ENCODE peak calls at places on chromosomes 16 and 17, in six cellular contexts. One of them, this sample, is unnamed.

GRCh38 chr17:979539-980405 is at the start of gene NXN:
- DNase-seq in islet precursor cell: peak
- DNase-seq in 8988T: peak
- DNase-seq in immature natural killer cell: peak
- DNase-seq in aorta: peak
- DNase-seq in foreskin fibroblast: peak
- DNase-seq in this sample: peak

GRCh38 chr17:54172654-54173316 is 350.1 kb downstream of the KIF2B start:
- DNase-seq in islet precursor cell: no peak
- DNase-seq in 8988T: no peak
- DNase-seq in immature natural killer cell: no peak
- DNase-seq in aorta: no peak
- DNase-seq in foreskin fibroblast: peak
- DNase-seq in this sample: peak

GRCh38 chr16:66898933-66899309 is 18.6 kb downstream of the PDP2 start:
- DNase-seq in islet precursor cell: no peak
- DNase-seq in 8988T: no peak
- DNase-seq in immature natural killer cell: no peak
- DNase-seq in aorta: no peak
- DNase-seq in foreskin fibroblast: no peak
- DNase-seq in this sample: no peak

GRCh38 chr17:64390066-64390465 is 594 bp downstream of the PECAM1 start:
- DNase-seq in islet precursor cell: no peak
- DNase-seq in 8988T: no peak
- DNase-seq in immature natural killer cell: no peak
- DNase-seq in aorta: no peak
- DNase-seq in foreskin fibroblast: no peak
- DNase-seq in this sample: no peak

GRCh38 chr17:12438813-12439586 is 226.7 kb upstream of the MYOCD start:
- DNase-seq in islet precursor cell: peak
- DNase-seq in 8988T: no peak
- DNase-seq in immature natural killer cell: no peak
- DNase-seq in aorta: no peak
- DNase-seq in foreskin fibroblast: no peak
- DNase-seq in this sample: no peak

GRCh38 chr16:64011650-64012049 is 1110.2 kb downstream of the CDH11 start:
- DNase-seq in islet precursor cell: no peak
- DNase-seq in 8988T: no peak
- DNase-seq in immature natural killer cell: no peak
- DNase-seq in aorta: no peak
- DNase-seq in foreskin fibroblast: no peak
- DNase-seq in this sample: no peak

GRCh38 chr17:794876-795275 is 12.7 kb downstream of the MRM3 start:
- DNase-seq in islet precursor cell: peak
- DNase-seq in 8988T: peak
- DNase-seq in immature natural killer cell: no peak
- DNase-seq in aorta: peak
- DNase-seq in foreskin fibroblast: peak
- DNase-seq in this sample: peak

GRCh38 chr16:23842137-23842600 is 6.4 kb downstream of the PRKCB start:
- DNase-seq in islet precursor cell: no peak
- DNase-seq in 8988T: no peak
- DNase-seq in immature natural killer cell: no peak
- DNase-seq in aorta: no peak
- DNase-seq in foreskin fibroblast: no peak
- DNase-seq in this sample: no peak

GRCh38 chr17:81980752-81981239 is 3.4 kb downstream of the ASPSCR1 start:
- DNase-seq in islet precursor cell: peak
- DNase-seq in 8988T: no peak
- DNase-seq in immature natural killer cell: no peak
- DNase-seq in aorta: no peak
- DNase-seq in foreskin fibroblast: no peak
- DNase-seq in this sample: no peak

GRCh38 chr17:354651-355556 is 2.3 kb upstream of the RPH3AL start:
- DNase-seq in islet precursor cell: peak
- DNase-seq in 8988T: no peak
- DNase-seq in immature natural killer cell: no peak
- DNase-seq in aorta: no peak
- DNase-seq in foreskin fibroblast: no peak
- DNase-seq in this sample: no peak

GRCh38 chr16:85227262-85227923 is 115.1 kb upstream of the CIBAR2 start:
- DNase-seq in islet precursor cell: no peak
- DNase-seq in 8988T: no peak
- DNase-seq in immature natural killer cell: no peak
- DNase-seq in aorta: no peak
- DNase-seq in foreskin fibroblast: no peak
- DNase-seq in this sample: no peak

GRCh38 chr16:87366288-87366687 is 17.3 kb downstream of the FBXO31 start:
- DNase-seq in islet precursor cell: no peak
- DNase-seq in 8988T: no peak
- DNase-seq in immature natural killer cell: no peak
- DNase-seq in aorta: no peak
- DNase-seq in foreskin fibroblast: no peak
- DNase-seq in this sample: no peak

GRCh38 chr16:62225675-62226074 is 189.4 kb upstream of the CDH8 start:
- DNase-seq in islet precursor cell: peak
- DNase-seq in 8988T: no peak
- DNase-seq in immature natural killer cell: no peak
- DNase-seq in aorta: peak
- DNase-seq in foreskin fibroblast: no peak
- DNase-seq in this sample: peak

GRCh38 chr16:35744716-35745115 is 2285.3 kb downstream of the TP53TG3F start:
- DNase-seq in islet precursor cell: no peak
- DNase-seq in 8988T: no peak
- DNase-seq in immature natural killer cell: no peak
- DNase-seq in aorta: no peak
- DNase-seq in foreskin fibroblast: no peak
- DNase-seq in this sample: no peak

GRCh38 chr16:70163596-70163995 is 10.0 kb upstream of the CLEC18C start:
- DNase-seq in islet precursor cell: no peak
- DNase-seq in 8988T: no peak
- DNase-seq in immature natural killer cell: no peak
- DNase-seq in aorta: peak
- DNase-seq in foreskin fibroblast: no peak
- DNase-seq in this sample: no peak

GRCh38 chr17:75240394-75241142 is 20.8 kb downstream of the GGA3 start:
- DNase-seq in islet precursor cell: peak
- DNase-seq in 8988T: peak
- DNase-seq in immature natural killer cell: no peak
- DNase-seq in aorta: no peak
- DNase-seq in foreskin fibroblast: peak
- DNase-seq in this sample: peak

GRCh38 chr17:82838386-82839063 is 1.3 kb downstream of the ZNF750 start:
- DNase-seq in islet precursor cell: no peak
- DNase-seq in 8988T: no peak
- DNase-seq in immature natural killer cell: no peak
- DNase-seq in aorta: no peak
- DNase-seq in foreskin fibroblast: peak
- DNase-seq in this sample: peak

GRCh38 chr16:26905336-26905735 is 161.4 kb upstream of the C16orf82 start:
- DNase-seq in islet precursor cell: no peak
- DNase-seq in 8988T: no peak
- DNase-seq in immature natural killer cell: no peak
- DNase-seq in aorta: no peak
- DNase-seq in foreskin fibroblast: peak
- DNase-seq in this sample: peak